ENCODE peak calls at places on chromosomes 6 and 20, in seven cellular contexts. S is GM19239, H is caudate nucleus, F is pancreas, A is memory B cell, Y is HTR-8/SVneo, U is IMR-90. J is an unnamed sample.

GRCh38 chr6:130557481-130558112 is 191.8 kb downstream of the TMEM200A start:
- DNase-seq in S (no peak), H (no peak), F (no peak), A (no peak), Y (no peak), U (no peak), J (no peak)

GRCh38 chr20:2752631-2753455 is 47.6 kb downstream of the CPXM1 start:
- DNase-seq in S (peak; percentile 64), H (no peak), F (peak; percentile 56), A (no peak), Y (no peak), U (peak; percentile 30), J (no peak)

GRCh38 chr6:88008411-88008810 is 39.2 kb upstream of the SPACA1 start:
- DNase-seq in S (no peak), H (no peak), F (no peak), A (no peak), Y (no peak), U (no peak), J (no peak)

GRCh38 chr6:163301721-163302635 is 112.5 kb upstream of the QKI start:
- DNase-seq in S (no peak), H (no peak), F (no peak), A (no peak), Y (no peak), U (no peak), J (no peak)

GRCh38 chr6:125951323-125951722 is 5.2 kb upstream of the HINT3 start:
- DNase-seq in S (no peak), H (no peak), F (no peak), A (no peak), Y (no peak), U (no peak), J (no peak)

GRCh38 chr6:6057442-6058053 is 50.8 kb upstream of the NRN1 start:
- DNase-seq in S (peak; percentile 12), H (no peak), F (no peak), A (no peak), Y (peak; percentile 7), U (no peak), J (no peak)

GRCh38 chr20:24950836-24951525 is 1.9 kb downstream of the CST7 start:
- DNase-seq in S (no peak), H (no peak), F (no peak), A (no peak), Y (no peak), U (no peak), J (no peak)

GRCh38 chr20:11777387-11777786 is 140.3 kb upstream of the BTBD3 start:
- DNase-seq in S (no peak), H (no peak), F (no peak), A (no peak), Y (no peak), U (no peak), J (no peak)

GRCh38 chr6:89278956-89279355 is 36.1 kb downstream of the GABRR2 start:
- DNase-seq in S (no peak), H (no peak), F (no peak), A (no peak), Y (no peak), U (no peak), J (no peak)

GRCh38 chr6:23218751-23219150 is 649.4 kb downstream of the HDGFL1 start:
- DNase-seq in S (no peak), H (no peak), F (no peak), A (no peak), Y (no peak), U (no peak), J (no peak)

GRCh38 chr6:148509152-148509571 is 166.5 kb downstream of the SASH1 start:
- DNase-seq in S (no peak), H (no peak), F (no peak), A (no peak), Y (no peak), U (peak; percentile 74), J (no peak)

GRCh38 chr20:22582960-22583772 is 1.2 kb downstream of the FOXA2 start:
- DNase-seq in S (no peak), H (no peak), F (peak; percentile 70), A (no peak), Y (no peak), U (no peak), J (no peak)

GRCh38 chr6:1387632-1388031 is 1.7 kb upstream of the FOXF2 start:
- DNase-seq in S (no peak), H (no peak), F (no peak), A (no peak), Y (no peak), U (no peak), J (no peak)

GRCh38 chr6:105692630-105693212 is 289.8 kb upstream of the PREP start:
- DNase-seq in S (no peak), H (no peak), F (no peak), A (no peak), Y (no peak), U (no peak), J (no peak)

GRCh38 chr20:38674178-38675133 is 49.8 kb upstream of the SLC32A1 start:
- DNase-seq in S (peak; percentile 65), H (peak; percentile 33), F (peak; percentile 38), A (peak; percentile 44), Y (peak; percentile 83), U (peak; percentile 47), J (peak; percentile 69)

J was measured in GM12892.